ENCODE peak calls at places on chromosomes 3 and 15, in four cellular contexts. P is HuH-7; U is stimulated activated CD4-positive, alpha-beta T cell treated with anti-CD3 and anti-CD28 coated beads, TNF-alpha, amount 100 ng/mL, for 1 hour; A is effector memory CD4-positive, alpha-beta T cell. O is an unnamed sample.

GRCh38 chr15:89446260-89446891 is 50.0 kb downstream of the RHCG start:
- DNase-seq in P (no peak), U (no peak), A (no peak), O (no peak)

GRCh38 chr15:66461917-66462316 is 35.6 kb downstream of the SNAPC5 start:
- DNase-seq in P (no peak), U (no peak), A (no peak), O (no peak)

GRCh38 chr3:37905987-37906674 is 44.5 kb downstream of the CTDSPL start:
- DNase-seq in A (no peak), P (no peak), U (no peak), O (no peak)

GRCh38 chr3:169772530-169772950 is 656 bp upstream of the MYNN start:
- DNase-seq in P (peak; percentile 59), A (peak; percentile 48), U (no peak), O (peak; percentile 75)

GRCh38 chr15:75042730-75043508 is 19.5 kb downstream of the PPCDC start:
- DNase-seq in U (peak; percentile 10), A (peak; percentile 25), P (peak; percentile 74), O (peak; percentile 63)

GRCh38 chr3:137770066-137770805 is 6.1 kb downstream of the SOX14 start:
- DNase-seq in U (no peak), P (no peak), A (no peak), O (no peak)

GRCh38 chr15:50378776-50379175 is 23.8 kb upstream of the GABPB1 start:
- DNase-seq in A (no peak), P (no peak), U (no peak), O (no peak)

GRCh38 chr3:120418866-120419490 is 31.8 kb downstream of the FSTL1 start:
- DNase-seq in A (no peak), P (peak; percentile 83), U (no peak), O (peak; percentile 51)

GRCh38 chr3:195875482-195876236 is 32.7 kb downstream of the TNK2 start:
- DNase-seq in P (no peak), U (no peak), A (no peak), O (no peak)

GRCh38 chr3:168073842-168074311 is 21.8 kb downstream of the GOLIM4 start:
- DNase-seq in A (no peak), P (no peak), U (no peak), O (no peak)

GRCh38 chr3:138950006-138950644 is 3.1 kb downstream of the FOXL2NB start:
- DNase-seq in P (no peak), A (no peak), U (no peak), O (no peak)

GRCh38 chr15:64013179-64014043 is 32.9 kb downstream of the DAPK2 start:
- DNase-seq in P (no peak), A (no peak), U (no peak), O (peak; percentile 56)

GRCh38 chr3:56758539-56758981 is 43.2 kb downstream of the ARHGEF3 start:
- DNase-seq in P (no peak), U (no peak), A (no peak), O (no peak)

GRCh38 chr3:43766672-43767465 is 76.1 kb downstream of the ABHD5 start:
- DNase-seq in P (no peak), U (no peak), A (no peak), O (no peak)

GRCh38 chr3:138097192-138097829 is 18.1 kb downstream of the DZIP1L start:
- DNase-seq in P (peak; percentile 56), A (no peak), U (no peak), O (peak; percentile 49)

GRCh38 chr3:188262913-188263683 is 109.1 kb downstream of the LPP start:
- DNase-seq in A (no peak), U (no peak), P (no peak), O (peak; percentile 18)

GRCh38 chr15:67504061-67504460 is 16.9 kb upstream of the C15orf61 start:
- DNase-seq in P (no peak), U (no peak), A (no peak), O (no peak)

GRCh38 chr3:129276385-129276784 is 2.3 kb upstream of the HMCES start:
- DNase-seq in A (no peak), P (no peak), U (no peak), O (no peak)

GRCh38 chr15:67083135-67083766 is 17.8 kb downstream of the SMAD3 start:
- DNase-seq in A (no peak), P (no peak), U (no peak), O (no peak)